ENCODE peak calls at places on chromosomes 3 and 15, in four cellular contexts. G is NCI-H1105 treated with DMSO at 0.1 percent for 48 hours, V is NAMALWA, A is hepatocyte. E is an unnamed sample.

GRCh38 chr3:25468866-25469319 is 40.8 kb downstream of the RARB start:
- DNase-seq in G (no peak), V (peak), A (peak), E (no peak)

GRCh38 chr3:73086071-73086494 is 24.6 kb downstream of the EBLN2 start:
- DNase-seq in A (peak), G (peak), V (peak), E (peak)

GRCh38 chr3:70358978-70359580 is 46.6 kb upstream of the MDFIC2 start:
- DNase-seq in A (peak), G (peak), V (peak), E (peak)

GRCh38 chr15:48064435-48064834 is 56.4 kb upstream of the SLC24A5 start:
- DNase-seq in V (no peak), A (no peak), G (no peak), E (no peak)

GRCh38 chr3:125079675-125080045 is 23.9 kb upstream of the HEG1 start:
- DNase-seq in G (no peak), V (no peak), A (no peak), E (no peak)

GRCh38 chr3:49415931-49416601 is 3.8 kb downstream of the TCTA start:
- DNase-seq in A (no peak), G (no peak), V (peak), E (no peak)

GRCh38 chr3:196609343-196609775 is 30.1 kb upstream of the NRROS start:
- DNase-seq in A (peak), V (peak), G (peak), E (peak)

GRCh38 chr15:91271565-91272153 is 171.6 kb downstream of the SV2B start:
- DNase-seq in G (peak), V (peak), A (peak), E (peak)